ENCODE peak calls at places on chromosomes 11 and 22, in eight cellular contexts. D is fibroblast of the aortic adventitia; O is thoracic aorta; P is astrocyte; H is A549; R is skeletal muscle cell; K is CD8-positive, alpha-beta memory T cell; I is heart right ventricle. Z is an unnamed sample.

GRCh38 chr11:65425105-65425970 is 2.7 kb downstream of the NEAT1 start:
- DNase-seq in R (no peak), O (no peak), D (peak; percentile 87), K (peak; percentile 76), P (peak; percentile 76), H (no peak), I (no peak), Z (no peak)

GRCh38 chr11:64854534-64855502 is 10.4 kb upstream of the CDC42BPG start:
- DNase-seq in D (peak; percentile 92), R (peak; percentile 53), I (peak; percentile 80), H (peak; percentile 97), O (peak; percentile 88), P (peak; percentile 87), K (peak; percentile 63), Z (peak; percentile 95)

GRCh38 chr11:28529046-28529445 is 420.9 kb downstream of the METTL15 start:
- DNase-seq in D (no peak), H (no peak), P (peak; percentile 82), K (no peak), I (no peak), O (no peak), R (peak; percentile 39), Z (no peak)

GRCh38 chr11:65941720-65942310 is 3.5 kb upstream of the TSGA10IP start:
- DNase-seq in D (no peak), H (no peak), O (no peak), I (no peak), P (no peak), K (no peak), R (no peak), Z (no peak)

GRCh38 chr11:27717801-27718229 is 17.6 kb upstream of the BDNF start:
- DNase-seq in R (no peak), I (no peak), P (no peak), O (no peak), D (peak; percentile 43), H (no peak), K (no peak), Z (no peak)

GRCh38 chr11:96424693-96425092 is 34.9 kb downstream of the JRKL start:
- DNase-seq in I (no peak), H (no peak), O (no peak), R (no peak), D (peak; percentile 60), P (peak; percentile 58), K (no peak), Z (no peak)

GRCh38 chr11:97989121-97989520 is 1031.6 kb upstream of the CNTN5 start:
- DNase-seq in H (no peak), P (no peak), R (no peak), I (no peak), D (no peak), K (no peak), O (no peak), Z (no peak)

GRCh38 chr22:43154887-43155536 is 3.7 kb downstream of the TSPO start:
- DNase-seq in P (no peak), H (no peak), R (no peak), K (no peak), I (no peak), D (no peak), O (no peak), Z (peak; percentile 75)

GRCh38 chr22:24434472-24435322 is 7.3 kb downstream of the ADORA2A start:
- DNase-seq in P (peak; percentile 19), R (no peak), O (no peak), I (no peak), H (no peak), K (peak; percentile 67), D (peak; percentile 33), Z (peak; percentile 69)

GRCh38 chr11:134497586-134497985 is 85.5 kb upstream of the B3GAT1 start:
- DNase-seq in I (no peak), R (no peak), O (no peak), D (no peak), H (no peak), K (no peak), P (no peak), Z (no peak)

GRCh38 chr11:2742201-2742600 is 42.4 kb upstream of the KCNQ1OT1 start:
- DNase-seq in K (no peak), H (no peak), D (no peak), P (no peak), I (no peak), O (no peak), R (no peak), Z (no peak)

DNA sequence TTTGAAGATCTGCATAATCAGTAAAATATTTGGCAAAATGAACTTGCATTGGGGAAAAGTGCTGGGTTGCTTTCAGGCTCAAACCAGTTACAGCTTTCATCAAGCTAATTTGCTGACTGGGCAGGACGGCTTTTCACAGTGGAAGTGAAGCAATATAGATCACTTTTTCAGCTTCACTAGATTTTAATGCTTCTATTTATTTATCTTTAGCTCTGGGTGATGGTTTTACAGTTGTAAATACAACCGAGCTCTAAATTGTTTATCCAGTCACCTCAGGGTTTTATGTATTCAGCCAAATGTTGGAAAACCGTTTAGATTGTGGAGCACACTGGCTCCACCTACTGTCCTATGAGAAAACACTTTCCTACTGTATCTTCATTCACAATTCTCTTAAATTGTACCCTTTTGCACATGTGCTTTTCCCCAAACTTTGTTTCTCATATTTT is 58.2 kb downstream of the ACER3 start:
- DNase-seq in D (peak; percentile 79), O (no peak), I (no peak), P (peak; percentile 16), R (peak; percentile 20), H (peak; percentile 21), K (no peak), Z (no peak)
- H3K4me3 ChIP-seq in D (no peak overlapping the region), O (peak overlapping the region; percentile 18), I (peak overlapping the region; percentile 34), P (no peak overlapping the region), R (no peak overlapping the region), H (no peak overlapping the region), K (no peak overlapping the region), Z (peak overlapping the region; percentile 12)

GRCh38 chr11:119728651-119729580 is at the start of gene NECTIN1:
- DNase-seq in D (peak; percentile 80), I (peak; percentile 91), P (peak; percentile 76), R (peak; percentile 50), H (peak; percentile 78), K (peak; percentile 74), O (peak; percentile 38), Z (peak; percentile 89)

GRCh38 chr11:119729581-119730346 is 764 bp upstream of the NECTIN1 start:
- DNase-seq in R (no peak), H (peak; percentile 48), D (peak; percentile 59), I (peak; percentile 72), K (no peak), O (peak; percentile 21), P (peak; percentile 50), Z (peak; percentile 76)

GRCh38 chr11:119730789-119731386 is 1.9 kb upstream of the NECTIN1 start:
- DNase-seq in H (no peak), D (no peak), P (no peak), K (no peak), O (no peak), R (no peak), I (no peak), Z (peak; percentile 1)

GRCh38 chr11:119728226-119728626 is 774 bp downstream of the NECTIN1 start:
- DNase-seq in D (no peak), R (no peak), O (no peak), P (no peak), I (no peak), H (peak; percentile 37), K (no peak), Z (no peak)

DNA sequence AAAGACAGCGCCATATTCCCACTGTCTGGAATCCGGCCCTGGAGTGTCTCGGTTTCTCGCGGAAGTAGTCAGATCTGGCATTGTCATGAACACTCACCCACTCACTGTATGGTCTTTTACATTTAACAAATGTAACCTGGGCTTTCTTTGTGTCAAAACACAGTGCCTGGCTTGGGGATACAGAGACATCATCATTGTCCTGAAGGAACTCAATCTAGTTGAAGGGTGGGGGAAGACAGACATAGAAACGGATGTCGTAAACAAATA is 1.3 kb upstream of the NECTIN1 start:
- DNase-seq in R (no peak), H (no peak), O (no peak), P (no peak), I (no peak), D (no peak), K (no peak), Z (no peak)
- H3K4me3 ChIP-seq in R (no peak overlapping the region), H (peak overlapping the region; percentile 81), O (peak overlapping the region; percentile 80), P (no peak overlapping the region), I (peak overlapping the region; percentile 87), D (peak overlapping the region; percentile 75), K (no peak overlapping the region), Z (peak overlapping the region; percentile 86)

GRCh38 chr11:73493838-73494598 is 103.9 kb downstream of the FAM168A start:
- DNase-seq in K (no peak), O (no peak), P (peak; percentile 90), I (no peak), D (peak; percentile 90), R (peak; percentile 32), H (no peak), Z (no peak)

GRCh38 chr11:73498343-73498742 is 99.6 kb downstream of the FAM168A start:
- DNase-seq in P (no peak), R (no peak), O (no peak), I (no peak), D (no peak), H (no peak), K (no peak), Z (no peak)

GRCh38 chr11:73496134-73496533 is 101.8 kb downstream of the FAM168A start:
- DNase-seq in P (no peak), D (no peak), I (no peak), R (no peak), O (no peak), H (no peak), K (no peak), Z (no peak)
- H3K4me3 ChIP-seq in P (no peak overlapping the region), D (no peak overlapping the region), I (no peak overlapping the region), R (no peak overlapping the region), O (no peak overlapping the region), H (no peak overlapping the region), K (no peak overlapping the region), Z (no peak overlapping the region)

GRCh38 chr11:73757598-73757997 is 3.3 kb downstream of the RAB6A start:
- DNase-seq in K (no peak), H (no peak), I (no peak), R (no peak), O (no peak), P (no peak), D (no peak), Z (no peak)
- H3K4me3 ChIP-seq in K (no peak overlapping the region), H (no peak overlapping the region), I (no peak overlapping the region), R (no peak overlapping the region), O (no peak overlapping the region), P (no peak overlapping the region), D (no peak overlapping the region), Z (no peak overlapping the region)

GRCh38 chr11:61820174-61820573 is 3.4 kb upstream of the FADS1 start:
- DNase-seq in K (no peak), O (no peak), D (peak; percentile 40), H (peak; percentile 55), R (no peak), P (peak; percentile 40), I (no peak), Z (no peak)

GRCh38 chr11:61815790-61816735 is 740 bp downstream of the FADS1 start:
- DNase-seq in R (no peak), H (peak; percentile 67), O (peak; percentile 45), D (peak; percentile 58), I (peak; percentile 73), K (peak; percentile 37), P (peak; percentile 59), Z (peak; percentile 74)

GRCh38 chr11:61814958-61815789 is 1.6 kb downstream of the FADS1 start:
- DNase-seq in K (peak; percentile 47), I (peak; percentile 98), H (peak; percentile 96), R (peak; percentile 91), P (peak; percentile 89), O (peak; percentile 79), D (peak; percentile 97), Z (peak; percentile 97)

GRCh38 chr11:61816736-61817455 is at the start of gene FADS1:
- DNase-seq in P (peak; percentile 88), I (peak; percentile 93), H (peak; percentile 96), K (peak; percentile 72), R (peak; percentile 90), D (peak; percentile 90), O (peak; percentile 61), Z (peak; percentile 91)

GRCh38 chr11:61817471-61818202 is 834 bp upstream of the FADS1 start:
- DNase-seq in K (no peak), H (no peak), I (no peak), D (no peak), O (no peak), R (no peak), P (no peak), Z (no peak)
- H3K4me3 ChIP-seq in K (no peak overlapping the region), H (peak overlapping the region; percentile 83), I (peak overlapping the region; percentile 77), D (peak overlapping the region; percentile 91), O (peak overlapping the region; percentile 92), R (peak overlapping the region; percentile 74), P (peak overlapping the region; percentile 69), Z (peak overlapping the region; percentile 85)

Z was measured in psoas muscle.